ENCODE peak calls at places on chromosomes 11 and 22, in eight cellular contexts. S, F, X, B, I, Z, D and A are unnamed samples.

GRCh38 chr11:61771995-61772455 is 19.6 kb downstream of the MYRF start:
- DNase-seq in B (no peak), Z (no peak), S (no peak), I (no peak), X (no peak), F (no peak), D (no peak), A (no peak)

GRCh38 chr11:72704028-72704782 is 30.0 kb upstream of the PDE2A start:
- DNase-seq in I (no peak), X (no peak), S (no peak), B (no peak), D (no peak), F (no peak), Z (no peak), A (no peak)

GRCh38 chr22:42114721-42115120 is 15.9 kb downstream of the CYP2D6 start:
- DNase-seq in X (peak), D (no peak), I (no peak), Z (no peak), S (peak), B (no peak), F (no peak), A (no peak)

GRCh38 chr11:88284306-88285057 is 53.1 kb downstream of the CTSC start:
- DNase-seq in B (no peak), F (no peak), I (no peak), X (no peak), S (no peak), Z (no peak), D (no peak), A (no peak)

GRCh38 chr11:65584723-65585171 is 8.9 kb downstream of the EHBP1L1 start:
- DNase-seq in I (no peak), F (no peak), Z (no peak), X (no peak), B (no peak), D (no peak), S (no peak), A (peak)

GRCh38 chr22:50252081-50253045 is 1.3 kb upstream of the HDAC10 start:
- DNase-seq in I (peak), S (peak), F (peak), X (peak), B (peak), Z (peak), D (no peak), A (no peak)

GRCh38 chr11:21552910-21553309 is 640.0 kb upstream of the ANO5 start:
- DNase-seq in D (no peak), Z (no peak), F (no peak), B (no peak), I (no peak), S (peak), X (no peak), A (no peak)

GRCh38 chr11:120515186-120515723 is 3.7 kb downstream of the GRIK4 start:
- DNase-seq in I (no peak), D (no peak), X (no peak), F (no peak), B (no peak), Z (no peak), S (no peak), A (no peak)

GRCh38 chr11:44136176-44136945 is 40.9 kb downstream of the EXT2 start:
- DNase-seq in D (no peak), S (no peak), I (no peak), X (no peak), F (no peak), Z (no peak), B (no peak), A (no peak)

GRCh38 chr11:102590646-102591045 is 34.5 kb downstream of the MMP20 start:
- DNase-seq in S (no peak), Z (no peak), F (no peak), B (no peak), X (no peak), D (no peak), I (no peak), A (no peak)

GRCh38 chr11:125433454-125434121 is 62.5 kb downstream of the FEZ1 start:
- DNase-seq in Z (no peak), I (no peak), S (peak), X (peak), B (no peak), D (no peak), F (peak), A (peak)

GRCh38 chr11:116798368-116798767 is 6.7 kb upstream of the APOA5 start:
- DNase-seq in Z (no peak), X (no peak), B (no peak), S (no peak), I (no peak), F (no peak), D (no peak), A (no peak)

GRCh38 chr11:84543367-84544159 is 1083.6 kb downstream of the DLG2 start:
- DNase-seq in X (no peak), I (no peak), D (no peak), S (no peak), B (no peak), Z (no peak), F (no peak), A (no peak)

GRCh38 chr11:109641549-109641948 is 219.6 kb downstream of the C11orf87 start:
- DNase-seq in Z (no peak), I (no peak), S (peak), X (peak), B (no peak), F (peak), D (no peak), A (no peak)

GRCh38 chr11:34731596-34731995 is 110.7 kb downstream of the EHF start:
- DNase-seq in S (no peak), D (no peak), F (no peak), Z (no peak), B (no peak), I (no peak), X (no peak), A (no peak)

GRCh38 chr11:17890333-17890732 is 122.5 kb downstream of the SERGEF start:
- DNase-seq in Z (no peak), S (peak), D (no peak), X (no peak), F (no peak), I (no peak), B (no peak), A (no peak)

GRCh38 chr22:24117942-24118341 is 63.3 kb upstream of the SUSD2 start:
- DNase-seq in X (no peak), S (no peak), Z (no peak), I (no peak), F (no peak), D (no peak), B (no peak), A (peak)

GRCh38 chr11:74018331-74019005 is 9.6 kb upstream of the UCP3 start:
- DNase-seq in F (no peak), Z (no peak), B (no peak), I (no peak), X (no peak), D (peak), S (peak), A (no peak)

GRCh38 chr22:46894081-46894671 is 131.7 kb downstream of the TBC1D22A start:
- DNase-seq in X (no peak), S (no peak), F (no peak), B (no peak), I (no peak), D (no peak), Z (no peak), A (no peak)

GRCh38 chr22:41123151-41123550 is 30.8 kb downstream of the EP300 start:
- DNase-seq in X (no peak), Z (no peak), D (no peak), F (no peak), S (no peak), I (no peak), B (no peak), A (no peak)

GRCh38 chr11:114653148-114653547 is 25.2 kb upstream of the NXPE2 start:
- DNase-seq in Z (no peak), S (no peak), D (no peak), B (no peak), I (no peak), F (no peak), X (no peak), A (no peak)

GRCh38 chr22:39534591-39535301 is 2.2 kb upstream of the RPS19BP1 start:
- DNase-seq in X (peak), S (peak), I (peak), F (peak), D (peak), Z (peak), B (peak), A (peak)

GRCh38 chr11:86288776-86289507 is 13.1 kb upstream of the HIKESHI start:
- DNase-seq in S (no peak), F (no peak), B (no peak), Z (no peak), I (no peak), D (no peak), X (no peak), A (no peak)

GRCh38 chr22:35634981-35635540 is 13.2 kb upstream of the APOL6 start:
- DNase-seq in D (no peak), X (no peak), S (no peak), Z (no peak), I (no peak), F (no peak), B (no peak), A (peak)

GRCh38 chr22:24059121-24059520 is 48.0 kb downstream of the CABIN1 start:
- DNase-seq in I (no peak), Z (no peak), D (no peak), F (no peak), B (no peak), S (no peak), X (no peak), A (no peak)

GRCh38 chr22:38957046-38957770 is at the start of gene APOBEC3A:
- DNase-seq in Z (no peak), F (no peak), I (no peak), S (peak), B (no peak), X (no peak), D (no peak), A (no peak)

GRCh38 chr22:29301716-29302401 is 4.6 kb upstream of the GAS2L1 start:
- DNase-seq in B (no peak), I (no peak), X (no peak), D (no peak), Z (no peak), S (peak), F (no peak), A (no peak)

GRCh38 chr11:86473991-86474833 is 99.5 kb downstream of the CCDC81 start:
- DNase-seq in I (no peak), Z (no peak), B (no peak), D (no peak), S (no peak), X (no peak), F (no peak), A (no peak)

GRCh38 chr11:74948546-74948897 is 369 bp downstream of the XRRA1 start:
- DNase-seq in I (no peak), B (no peak), X (no peak), Z (no peak), S (peak), D (no peak), F (no peak), A (no peak)